ENCODE peak calls at places on chromosomes 11 and 22, in six cellular contexts. I, H, Q, E, G and U are unnamed samples.

GRCh38 chr11:44600261-44600660 is 34.8 kb downstream of the CD82 start:
- DNase-seq in I (no peak), H (no peak), Q (no peak), E (no peak), G (no peak), U (peak; percentile 59)

GRCh38 chr11:73085189-73085875 is 56.8 kb downstream of the FCHSD2 start:
- DNase-seq in I (no peak), H (no peak), Q (no peak), E (no peak), G (no peak), U (peak; percentile 11)

GRCh38 chr22:35430897-35431322 is 31.0 kb downstream of the MCM5 start:
- DNase-seq in I (peak; percentile 92), H (peak; percentile 75), Q (peak; percentile 97), E (peak; percentile 93), G (peak; percentile 65), U (peak; percentile 99)

GRCh38 chr11:116187026-116187425 is 585.8 kb downstream of the BUD13 start:
- DNase-seq in I (no peak), H (no peak), Q (no peak), E (no peak), G (no peak), U (no peak)

GRCh38 chr11:94737171-94737611 is 31.0 kb upstream of the AMOTL1 start:
- DNase-seq in I (no peak), H (no peak), Q (no peak), E (no peak), G (no peak), U (no peak)

GRCh38 chr22:49568751-49569285 is 258.9 kb downstream of the BRD1 start:
- DNase-seq in I (no peak), H (no peak), Q (peak; percentile 74), E (peak; percentile 25), G (no peak), U (no peak)

GRCh38 chr22:36032611-36033010 is 4.0 kb upstream of the RBFOX2 start:
- DNase-seq in I (no peak), H (no peak), Q (no peak), E (no peak), G (no peak), U (no peak)

GRCh38 chr11:9489366-9489765 is 28.6 kb downstream of the ZNF143 start:
- DNase-seq in I (no peak), H (no peak), Q (no peak), E (no peak), G (no peak), U (peak; percentile 81)

GRCh38 chr22:42404266-42404665 is 27.9 kb downstream of the NFAM1 start:
- DNase-seq in I (no peak), H (no peak), Q (peak; percentile 77), E (no peak), G (no peak), U (no peak)

GRCh38 chr11:76380161-76380976 is 563 bp downstream of the THAP12 start:
- DNase-seq in I (peak; percentile 78), H (peak; percentile 64), Q (peak; percentile 73), E (peak; percentile 49), G (peak; percentile 75), U (peak; percentile 53)

GRCh38 chr22:47151490-47151889 is 389.0 kb downstream of the TBC1D22A start:
- DNase-seq in I (no peak), H (no peak), Q (no peak), E (no peak), G (no peak), U (no peak)

GRCh38 chr11:21115999-21116398 is 446.6 kb downstream of the NELL1 start:
- DNase-seq in I (no peak), H (no peak), Q (no peak), E (no peak), G (no peak), U (no peak)

GRCh38 chr11:9138612-9139579 is 47.5 kb upstream of the SCUBE2 start:
- DNase-seq in I (no peak), H (no peak), Q (no peak), E (no peak), G (peak; percentile 36), U (peak; percentile 85)

GRCh38 chr11:121841487-121842167 is 274.4 kb downstream of the BLID start:
- DNase-seq in I (no peak), H (no peak), Q (peak; percentile 11), E (no peak), G (no peak), U (peak; percentile 14)

GRCh38 chr22:31853736-31854500 is 90.4 kb upstream of the YWHAH start:
- DNase-seq in I (no peak), H (no peak), Q (no peak), E (no peak), G (no peak), U (no peak)

GRCh38 chr22:29385748-29386147 is 2.6 kb downstream of the AP1B1 start:
- DNase-seq in I (no peak), H (peak; percentile 24), Q (no peak), E (peak; percentile 46), G (no peak), U (no peak)

GRCh38 chr11:100808904-100809491 is 121.9 kb downstream of the ARHGAP42 start:
- DNase-seq in I (no peak), H (no peak), Q (no peak), E (no peak), G (no peak), U (peak; percentile 76)

GRCh38 chr11:115741376-115741775 is 237.2 kb upstream of the CADM1 start:
- DNase-seq in I (no peak), H (no peak), Q (no peak), E (no peak), G (no peak), U (no peak)

GRCh38 chr11:16981651-16982194 is 32.5 kb downstream of the PLEKHA7 start:
- DNase-seq in I (no peak), H (no peak), Q (peak; percentile 55), E (no peak), G (no peak), U (no peak)

GRCh38 chr22:31243339-31244043 is 31.4 kb downstream of the LIMK2 start:
- DNase-seq in I (no peak), H (no peak), Q (no peak), E (no peak), G (no peak), U (peak; percentile 71)

GRCh38 chr22:19321757-19322156 is 30.2 kb upstream of the CLTCL1 start:
- DNase-seq in I (no peak), H (no peak), Q (no peak), E (no peak), G (no peak), U (no peak)

GRCh38 chr11:76149713-76150112 is 56.6 kb downstream of the WNT11 start:
- DNase-seq in I (no peak), H (no peak), Q (peak; percentile 37), E (no peak), G (no peak), U (no peak)

GRCh38 chr11:129214710-129215295 is 22.7 kb upstream of the ARHGAP32 start:
- DNase-seq in I (no peak), H (no peak), Q (no peak), E (no peak), G (no peak), U (no peak)

GRCh38 chr11:44992181-44992582 is 41.5 kb upstream of the TP53I11 start:
- DNase-seq in I (no peak), H (no peak), Q (no peak), E (peak; percentile 46), G (no peak), U (no peak)